ENCODE peak calls at places on chromosomes 3 and 15, in six cellular contexts. E, P, N, G, L and R are unnamed samples.

GRCh38 chr3:30747771-30748281 is 141.4 kb downstream of the TGFBR2 start:
- DNase-seq in E (no peak), P (no peak), N (peak), G (no peak), L (no peak), R (no peak)

GRCh38 chr3:52831500-52832301 is 1.2 kb upstream of the ITIH4 start:
- DNase-seq in E (no peak), P (no peak), N (peak), G (no peak), L (peak), R (peak)

GRCh38 chr3:128112406-128112968 is 11.1 kb downstream of the RUVBL1 start:
- DNase-seq in E (no peak), P (no peak), N (peak), G (peak), L (no peak), R (no peak)

GRCh38 chr15:62444104-62445027 is 279.3 kb upstream of the C2CD4B start:
- DNase-seq in E (no peak), P (no peak), N (peak), G (no peak), L (no peak), R (no peak)

GRCh38 chr3:187841552-187841951 is 96.3 kb upstream of the BCL6 start:
- DNase-seq in E (peak), P (no peak), N (peak), G (no peak), L (no peak), R (no peak)

GRCh38 chr3:115040673-115041286 is 106.3 kb downstream of the ZBTB20 start:
- DNase-seq in E (peak), P (peak), N (peak), G (no peak), L (no peak), R (no peak)

GRCh38 chr15:80587816-80588456 is 107.2 kb upstream of the ABHD17C start:
- DNase-seq in E (no peak), P (no peak), N (peak), G (no peak), L (peak), R (no peak)

GRCh38 chr15:52681441-52681840 is 2.3 kb upstream of the ATOSA start:
- DNase-seq in E (no peak), P (no peak), N (no peak), G (no peak), L (no peak), R (no peak)

GRCh38 chr15:61227269-61228024 is 1.7 kb downstream of the RORA start:
- DNase-seq in E (peak), P (no peak), N (peak), G (no peak), L (no peak), R (no peak)

GRCh38 chr3:113117511-113118302 is 93.7 kb upstream of the BOC start:
- DNase-seq in E (no peak), P (no peak), N (peak), G (no peak), L (no peak), R (no peak)

GRCh38 chr3:18301781-18302180 is 123.4 kb downstream of the SATB1 start:
- DNase-seq in E (no peak), P (no peak), N (no peak), G (no peak), L (no peak), R (no peak)

GRCh38 chr15:64464271-64465005 is 4.1 kb downstream of the ZNF609 start:
- DNase-seq in E (no peak), P (no peak), N (peak), G (no peak), L (no peak), R (no peak)

GRCh38 chr15:66986951-66987350 is 78.5 kb upstream of the SMAD3 start:
- DNase-seq in E (no peak), P (no peak), N (no peak), G (no peak), L (no peak), R (no peak)

GRCh38 chr3:43217633-43218032 is 68.7 kb upstream of the SNRK start:
- DNase-seq in E (no peak), P (no peak), N (peak), G (no peak), L (no peak), R (no peak)

GRCh38 chr15:56211064-56211463 is 32.6 kb downstream of the RFX7 start:
- DNase-seq in E (no peak), P (no peak), N (no peak), G (no peak), L (no peak), R (no peak)

GRCh38 chr3:120688121-120688520 is 6.1 kb upstream of the HGD start:
- DNase-seq in E (no peak), P (no peak), N (peak), G (no peak), L (no peak), R (no peak)

GRCh38 chr15:82843561-82843960 is 34.1 kb downstream of the WHAMM start:
- DNase-seq in E (no peak), P (no peak), N (no peak), G (no peak), L (no peak), R (no peak)

GRCh38 chr3:154126651-154127050 is 5.5 kb downstream of the ARHGEF26 start:
- DNase-seq in E (no peak), P (no peak), N (no peak), G (no peak), L (no peak), R (no peak)

GRCh38 chr3:189602471-189602870 is 28.7 kb upstream of the TP63 start:
- DNase-seq in E (no peak), P (no peak), N (no peak), G (no peak), L (no peak), R (no peak)

GRCh38 chr3:135989247-135989646 is 23.7 kb downstream of the PPP2R3A start:
- DNase-seq in E (no peak), P (no peak), N (no peak), G (no peak), L (no peak), R (no peak)

GRCh38 chr15:99613887-99614642 is 48.3 kb downstream of the MEF2A start:
- DNase-seq in E (no peak), P (no peak), N (peak), G (no peak), L (no peak), R (no peak)

GRCh38 chr3:184662192-184662591 is 49.7 kb downstream of the MAGEF1 start:
- DNase-seq in E (no peak), P (no peak), N (peak), G (no peak), L (no peak), R (no peak)

GRCh38 chr3:46946416-46946815 is 30.1 kb downstream of the CCDC12 start:
- DNase-seq in E (no peak), P (no peak), N (no peak), G (no peak), L (no peak), R (no peak)

GRCh38 chr3:61809879-61810278 is 248.5 kb downstream of the PTPRG start:
- DNase-seq in E (no peak), P (no peak), N (peak), G (no peak), L (peak), R (no peak)

GRCh38 chr15:82540984-82541431 is 751 bp upstream of the RPS17 start:
- DNase-seq in E (peak), P (no peak), N (peak), G (no peak), L (no peak), R (no peak)

GRCh38 chr15:98813956-98814355 is 165.6 kb downstream of the IGF1R start:
- DNase-seq in E (no peak), P (no peak), N (no peak), G (no peak), L (no peak), R (no peak)

GRCh38 chr15:79881254-79881653 is 15.6 kb downstream of the MTHFS start:
- DNase-seq in E (no peak), P (no peak), N (no peak), G (no peak), L (no peak), R (no peak)

GRCh38 chr15:72155021-72155621 is 36.9 kb downstream of the SENP8 start:
- DNase-seq in E (no peak), P (no peak), N (peak), G (no peak), L (peak), R (no peak)

GRCh38 chr3:128518587-128519490 is 25.8 kb upstream of the GATA2 start:
- DNase-seq in E (no peak), P (no peak), N (no peak), G (no peak), L (no peak), R (no peak)

GRCh38 chr3:104596551-104596950 is 770.2 kb upstream of the ALCAM start:
- DNase-seq in E (peak), P (no peak), N (peak), G (no peak), L (no peak), R (no peak)

GRCh38 chr3:12369598-12369997 is 80.7 kb downstream of the PPARG start:
- DNase-seq in E (no peak), P (no peak), N (no peak), G (no peak), L (no peak), R (no peak)

GRCh38 chr3:99578339-99578970 is 59.9 kb upstream of the COL8A1 start:
- DNase-seq in E (no peak), P (no peak), N (peak), G (no peak), L (no peak), R (no peak)

GRCh38 chr3:31871939-31872507 is 109.0 kb downstream of the OSBPL10 start:
- DNase-seq in E (no peak), P (no peak), N (no peak), G (no peak), L (no peak), R (no peak)

GRCh38 chr3:39166932-39167532 is 13.6 kb upstream of the CSRNP1 start:
- DNase-seq in E (no peak), P (no peak), N (peak), G (no peak), L (peak), R (no peak)

GRCh38 chr3:187973977-187974856 is 179.7 kb upstream of the LPP start:
- DNase-seq in E (no peak), P (no peak), N (no peak), G (no peak), L (no peak), R (no peak)

GRCh38 chr3:167837430-167837829 is 101.9 kb downstream of the SERPINI1 start:
- DNase-seq in E (no peak), P (no peak), N (peak), G (no peak), L (no peak), R (no peak)

GRCh38 chr15:95175914-95176658 is 944.7 kb downstream of the MCTP2 start:
- DNase-seq in E (no peak), P (no peak), N (peak), G (no peak), L (no peak), R (no peak)

GRCh38 chr15:42198516-42198915 is 9.6 kb downstream of the VPS39 start:
- DNase-seq in E (no peak), P (no peak), N (no peak), G (no peak), L (no peak), R (no peak)

GRCh38 chr3:48068886-48069285 is 52.7 kb upstream of the MAP4 start:
- DNase-seq in E (no peak), P (no peak), N (no peak), G (no peak), L (no peak), R (no peak)

DNA sequence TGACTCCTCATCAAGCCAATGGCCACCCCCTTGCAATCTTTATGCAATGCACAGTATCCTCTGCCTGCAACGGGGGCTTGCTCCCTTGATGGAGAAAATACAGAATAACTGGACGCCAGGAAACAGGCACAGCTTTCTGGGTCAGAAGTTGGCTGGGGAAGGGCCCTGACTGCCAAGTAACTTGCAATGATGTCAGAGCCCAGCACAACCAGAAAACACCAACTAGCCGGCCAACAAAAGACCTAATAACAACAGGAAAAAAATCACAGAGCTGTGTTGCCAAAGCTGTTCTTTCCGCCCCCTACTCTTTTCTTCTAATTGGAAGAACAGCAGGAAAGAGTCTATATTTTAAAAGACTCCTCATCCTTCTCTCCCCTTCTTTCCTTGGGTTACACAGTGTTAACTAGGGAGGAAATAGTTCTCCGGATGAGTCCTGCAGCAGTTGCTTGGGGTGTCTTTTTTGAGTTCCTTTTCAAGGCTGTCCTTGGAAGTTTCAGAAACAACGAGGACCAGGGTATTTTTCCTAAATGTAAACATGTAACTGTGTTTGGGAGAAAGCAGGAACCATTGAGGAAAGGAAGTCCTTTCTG is 1.4 kb upstream of the SEMA6D start:
- DNase-seq in E (peak), P (no peak), N (peak), G (no peak), L (no peak), R (no peak)
- H3K4me3 ChIP-seq in E (no peak), P (no peak), N (no peak), G (no peak), L (peak), R (peak)

GRCh38 chr15:28875461-28875965 is 10.3 kb upstream of the APBA2 start:
- DNase-seq in E (no peak), P (no peak), N (no peak), G (no peak), L (no peak), R (no peak)

GRCh38 chr15:28876845-28877185 is 9.0 kb upstream of the APBA2 start:
- DNase-seq in E (no peak), P (no peak), N (no peak), G (no peak), L (no peak), R (no peak)

GRCh38 chr15:28878209-28878608 is 7.6 kb upstream of the APBA2 start:
- DNase-seq in E (no peak), P (no peak), N (no peak), G (no peak), L (no peak), R (no peak)

GRCh38 chr15:28873585-28874139 is 12.1 kb upstream of the APBA2 start:
- DNase-seq in E (no peak), P (no peak), N (no peak), G (no peak), L (no peak), R (no peak)

GRCh38 chr15:28876131-28876844 is 9.5 kb upstream of the APBA2 start:
- DNase-seq in E (peak), P (no peak), N (no peak), G (no peak), L (no peak), R (no peak)
- H3K4me3 ChIP-seq in E (peak), P (no peak), N (no peak), G (no peak), L (no peak), R (no peak)

GRCh38 chr15:40192942-40193341 is 32.1 kb downstream of the BUB1B start:
- DNase-seq in E (no peak), P (no peak), N (peak), G (no peak), L (no peak), R (no peak)

GRCh38 chr15:40190591-40190990 is 29.7 kb downstream of the BUB1B start:
- DNase-seq in E (no peak), P (no peak), N (peak), G (no peak), L (no peak), R (no peak)
- H3K4me3 ChIP-seq in E (no peak), P (no peak), N (no peak), G (no peak), L (no peak), R (no peak)

GRCh38 chr3:35079403-35079802 is 559.9 kb upstream of the ARPP21 start:
- DNase-seq in E (no peak), P (no peak), N (no peak), G (no peak), L (no peak), R (no peak)
- H3K4me3 ChIP-seq in E (no peak), P (no peak), N (no peak), G (no peak), L (no peak), R (no peak)

GRCh38 chr15:37111427-37111717 is 11.0 kb upstream of the MEIS2 start:
- DNase-seq in E (no peak), P (no peak), N (no peak), G (no peak), L (no peak), R (no peak)
- H3K4me3 ChIP-seq in E (no peak), P (no peak), N (peak), G (no peak), L (peak), R (peak)

GRCh38 chr3:151924753-151925152 is 51.3 kb downstream of the SUCNR1 start:
- DNase-seq in E (no peak), P (no peak), N (no peak), G (no peak), L (no peak), R (no peak)
- H3K4me3 ChIP-seq in E (no peak), P (no peak), N (no peak), G (no peak), L (no peak), R (no peak)

GRCh38 chr3:45225465-45226205 is 452 bp downstream of the TMEM158 start:
- DNase-seq in E (peak), P (no peak), N (peak), G (no peak), L (no peak), R (no peak)
- H3K4me3 ChIP-seq in E (peak), P (no peak), N (peak), G (no peak), L (peak), R (peak)

DNA sequence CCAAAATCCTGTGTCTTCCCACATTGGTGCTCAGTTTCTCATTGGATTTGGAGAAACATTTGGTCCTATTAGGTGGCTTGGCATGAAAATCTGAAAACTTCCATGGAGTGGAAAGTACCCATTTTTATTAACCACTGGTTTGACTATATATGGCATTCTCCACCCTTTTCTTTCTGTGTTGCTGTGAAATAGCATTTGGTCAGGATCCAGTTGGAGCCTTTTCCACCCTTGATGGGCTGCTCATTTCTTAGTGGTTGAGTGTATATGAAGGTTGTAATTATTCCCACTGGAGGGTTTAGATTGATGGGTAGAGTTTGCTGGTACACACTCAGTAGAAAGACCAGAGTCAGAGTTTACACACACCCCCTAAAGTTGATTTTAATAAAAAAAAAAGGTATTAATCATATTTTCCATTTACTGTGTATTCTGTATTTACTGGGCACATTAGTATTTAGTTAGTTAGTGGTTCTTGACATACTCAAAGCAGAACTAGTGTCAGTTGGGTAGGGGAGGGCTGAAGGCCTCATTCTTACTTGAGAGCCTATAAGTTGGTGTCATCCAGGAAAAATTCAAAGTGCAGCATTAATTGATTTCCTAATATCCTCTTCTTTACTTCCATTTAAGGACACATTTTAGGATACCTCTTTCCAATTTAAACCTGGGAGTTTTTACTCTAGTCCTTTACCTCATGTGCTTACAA is 69.5 kb downstream of the FLNB start:
- DNase-seq in E (no peak), P (no peak), N (no peak), G (no peak), L (no peak), R (no peak)
- H3K4me3 ChIP-seq in E (no peak), P (no peak), N (no peak), G (no peak), L (no peak), R (no peak)

DNA sequence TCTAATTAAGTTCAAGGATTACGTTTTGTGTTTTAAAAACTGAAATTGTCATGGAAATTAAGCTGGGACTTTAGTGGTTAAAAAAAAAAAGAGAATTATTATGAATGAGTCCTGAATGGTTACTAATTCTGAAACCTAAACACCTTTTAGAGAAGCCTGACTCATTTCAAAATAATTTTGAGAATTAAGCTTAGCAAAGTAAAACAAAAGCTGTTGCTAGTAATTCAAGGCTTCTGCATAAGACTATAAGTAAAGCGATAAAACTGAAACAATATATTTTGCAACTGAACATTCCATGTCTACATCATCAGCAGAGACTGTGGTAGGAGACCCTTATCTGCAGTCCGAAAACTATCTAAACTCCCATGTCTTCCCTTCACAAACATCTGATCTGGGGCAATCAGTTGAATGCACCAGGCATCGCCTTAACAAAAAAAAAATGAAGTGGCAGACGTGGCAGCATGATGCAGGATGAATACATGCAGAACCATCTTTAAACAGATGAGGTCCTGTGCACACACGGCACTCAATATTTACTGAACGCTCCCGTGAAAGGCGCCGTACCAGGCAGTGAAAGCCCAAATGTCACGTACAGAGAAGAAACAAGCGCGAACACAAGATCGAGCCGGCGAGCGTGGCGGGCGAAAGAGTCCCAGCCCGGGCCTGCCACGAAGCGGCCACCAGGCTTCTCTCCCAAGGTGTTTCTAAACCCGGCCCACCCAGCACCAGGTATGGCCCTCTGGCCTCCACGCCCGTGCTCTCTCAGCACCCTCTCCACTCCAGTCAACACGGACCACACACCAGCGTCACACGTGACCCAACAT is 63.1 kb downstream of the CHSY1 start:
- DNase-seq in E (no peak), P (no peak), N (peak), G (no peak), L (no peak), R (no peak)
- H3K4me3 ChIP-seq in E (no peak), P (no peak), N (peak), G (no peak), L (peak), R (peak)

GRCh38 chr15:85405467-85405866 is 25.1 kb downstream of the AKAP13 start:
- DNase-seq in E (no peak), P (no peak), N (no peak), G (no peak), L (no peak), R (no peak)

GRCh38 chr15:85406916-85407315 is 26.5 kb downstream of the AKAP13 start:
- DNase-seq in E (no peak), P (no peak), N (peak), G (no peak), L (no peak), R (no peak)

GRCh38 chr15:85404922-85405293 is 24.5 kb downstream of the AKAP13 start:
- DNase-seq in E (peak), P (no peak), N (peak), G (no peak), L (no peak), R (no peak)

GRCh38 chr15:85408270-85408746 is 27.9 kb downstream of the AKAP13 start:
- DNase-seq in E (no peak), P (no peak), N (no peak), G (peak), L (no peak), R (no peak)

GRCh38 chr15:85407421-85408269 is 27.2 kb downstream of the AKAP13 start:
- DNase-seq in E (no peak), P (no peak), N (peak), G (peak), L (no peak), R (no peak)
- H3K4me3 ChIP-seq in E (no peak), P (no peak), N (no peak), G (no peak), L (no peak), R (no peak)